ENCODE peak calls at places on chromosome 17, in five cellular contexts. B is SK-N-SH, O is GM12878, U is K562, L is HepG2. M is an unnamed sample.

GRCh38 chr17:40417258-40417608 is 463 bp downstream of the TOP2A start:
- DNase-seq in B (no peak), U (no peak), O (no peak), L (peak; percentile 43), M (no peak)

GRCh38 chr17:76404976-76405563 is 20.7 kb downstream of the SPHK1 start:
- DNase-seq in O (no peak), U (no peak), B (no peak), L (no peak), M (no peak)

GRCh38 chr17:77440571-77440981 is 299.8 kb downstream of the SEC14L1 start:
- DNase-seq in B (no peak), O (no peak), U (no peak), L (no peak), M (no peak)

GRCh38 chr17:869067-869466 is 86.9 kb downstream of the MRM3 start:
- DNase-seq in B (no peak), O (no peak), L (no peak), U (no peak), M (no peak)

GRCh38 chr17:57985675-57985974 is 2.4 kb downstream of the VEZF1 start:
- DNase-seq in L (no peak), O (no peak), B (peak; percentile 48), U (no peak), M (no peak)

GRCh38 chr17:34644941-34645550 is 65.7 kb downstream of the TMEM132E start:
- DNase-seq in O (no peak), B (no peak), L (no peak), U (no peak), M (no peak)

GRCh38 chr17:16122697-16123434 is 92.5 kb downstream of the NCOR1 start:
- DNase-seq in U (no peak), L (no peak), B (no peak), O (no peak), M (no peak)

GRCh38 chr17:34825884-34826283 is 135.4 kb downstream of the CCT6B start:
- DNase-seq in B (no peak), L (no peak), O (no peak), U (no peak), M (no peak)

GRCh38 chr17:60712675-60713074 is 35.0 kb downstream of the BCAS3 start:
- DNase-seq in O (no peak), B (no peak), L (peak; percentile 60), U (no peak), M (no peak)

GRCh38 chr17:2399572-2400473 is 1.0 kb downstream of the MNT start:
- DNase-seq in O (peak; percentile 60), L (peak; percentile 91), U (peak; percentile 67), B (peak; percentile 93), M (peak; percentile 89)

GRCh38 chr17:57612202-57613071 is 132.7 kb downstream of the CCDC182 start:
- DNase-seq in L (peak; percentile 27), B (no peak), U (peak; percentile 24), O (peak; percentile 38), M (no peak)

DNA sequence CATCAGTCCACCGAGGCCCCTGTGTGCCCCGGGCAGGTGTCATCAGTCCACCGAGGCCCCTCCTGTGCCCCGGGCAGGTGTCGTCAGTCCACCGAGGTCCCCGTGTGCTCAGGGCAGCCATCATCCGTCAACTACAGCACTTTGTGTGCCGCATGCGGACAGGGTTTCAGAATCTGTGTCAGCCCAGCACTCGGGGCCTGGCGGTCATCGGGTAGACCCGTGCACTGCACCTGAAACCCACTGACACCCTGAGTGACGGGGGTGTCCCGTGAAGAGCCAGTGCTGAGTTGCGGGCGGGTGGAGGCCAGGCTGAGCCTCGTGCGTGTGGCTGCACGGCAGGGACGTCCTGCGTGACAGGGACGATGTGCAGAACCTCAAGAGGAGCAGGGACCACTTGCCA is 38.4 kb downstream of the BAHCC1 start:
- DNase-seq in O (no peak), B (no peak), L (no peak), U (no peak), M (no peak)
- TF ChIP-seq ZBTB33 in O (no peak), B (no peak), L (no peak), U (no peak), M (no peak)

GRCh38 chr17:42289863-42290165 is 1.5 kb downstream of the STAT5A start:
- DNase-seq in U (peak; percentile 29), L (no peak), B (peak; percentile 16), O (no peak), M (no peak)

GRCh38 chr17:42286411-42287295 is 1.6 kb upstream of the STAT5A start:
- DNase-seq in L (no peak), B (peak; percentile 16), U (peak; percentile 32), O (no peak), M (no peak)

GRCh38 chr17:42287305-42288077 is 807 bp upstream of the STAT5A start:
- DNase-seq in B (peak; percentile 41), O (peak; percentile 40), U (peak; percentile 33), L (no peak), M (no peak)

GRCh38 chr17:42288985-42289862 is 926 bp downstream of the STAT5A start:
- DNase-seq in O (no peak), L (no peak), B (no peak), U (peak; percentile 83), M (no peak)

DNA sequence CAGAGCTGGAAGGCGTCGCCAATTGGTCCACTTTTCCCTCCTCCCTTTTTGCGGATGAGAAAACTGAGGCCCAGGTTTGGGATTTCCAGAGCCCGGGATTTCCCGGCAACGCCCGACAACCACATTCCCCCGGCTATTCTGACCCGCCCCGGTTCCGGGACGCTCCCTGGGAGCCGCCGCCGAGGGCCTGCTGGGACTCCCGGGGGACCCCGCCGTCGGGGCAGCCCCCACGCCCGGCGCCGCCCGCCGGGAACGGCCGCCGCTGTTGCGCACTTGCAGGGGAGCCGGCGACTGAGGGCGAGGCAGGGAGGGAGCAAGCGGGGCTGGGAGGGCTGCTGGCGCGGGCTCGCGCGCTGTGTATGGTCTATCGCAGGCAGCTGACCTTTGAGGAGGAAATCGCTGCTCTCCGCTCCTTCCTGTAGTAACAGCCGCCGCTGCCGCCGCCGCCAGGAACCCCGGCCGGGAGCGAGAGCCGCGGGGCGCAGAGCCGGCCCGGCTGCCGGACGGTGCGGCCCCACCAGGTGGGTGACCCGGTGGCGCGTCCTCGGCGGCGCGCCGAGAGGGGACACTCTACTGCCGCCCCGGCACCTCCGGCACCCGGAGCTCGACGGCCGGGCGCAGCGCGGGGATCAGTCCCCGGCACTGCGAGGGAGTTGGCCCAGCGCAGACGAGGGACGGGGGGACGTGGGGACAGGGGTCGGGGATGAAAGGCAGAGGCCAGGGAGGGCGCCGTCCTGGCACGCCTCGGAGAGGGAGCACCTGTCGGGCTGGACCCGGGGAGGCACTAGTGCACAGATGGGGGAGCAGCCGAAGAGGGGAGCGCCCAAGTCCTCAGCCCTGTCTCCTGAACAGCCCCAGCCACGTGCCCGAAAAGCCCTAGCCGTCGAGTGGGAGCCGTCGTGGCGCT is at the start of gene STAT5A:
- DNase-seq in L (peak; percentile 40), O (no peak), B (peak; percentile 90), U (peak; percentile 68), M (no peak)
- TF ChIP-seq ZBTB33 in L (no peak), O (no peak), B (no peak), U (no peak), M (no peak)

GRCh38 chr17:17738901-17739300 is 57.6 kb downstream of the RAI1 start:
- DNase-seq in B (no peak), L (no peak), U (no peak), O (no peak), M (no peak)

GRCh38 chr17:17741346-17742023 is 60.2 kb downstream of the RAI1 start:
- DNase-seq in U (no peak), L (no peak), B (peak; percentile 72), O (no peak), M (no peak)

GRCh38 chr17:17742133-17742621 is 60.9 kb downstream of the RAI1 start:
- DNase-seq in O (no peak), L (no peak), U (no peak), B (peak; percentile 50), M (no peak)

GRCh38 chr17:17739388-17740066 is 58.3 kb downstream of the RAI1 start:
- DNase-seq in B (peak; percentile 78), L (no peak), U (peak; percentile 77), O (no peak), M (no peak)

GRCh38 chr17:17740627-17741237 is 59.5 kb downstream of the RAI1 start:
- DNase-seq in B (no peak), L (no peak), O (no peak), U (no peak), M (no peak)
- TF ChIP-seq ZBTB33 in B (no peak), L (no peak), O (no peak), U (no peak), M (no peak)

GRCh38 chr17:5422505-5422904 is 2.5 kb downstream of the RPAIN start:
- DNase-seq in U (no peak), O (no peak), B (no peak), L (peak; percentile 9), M (peak; percentile 35)
- TF ChIP-seq ZBTB33 in U (no peak), O (no peak), B (no peak), L (no peak), M (no peak)

GRCh38 chr17:74601944-74602572 is 10.0 kb upstream of the CD300LD start:
- DNase-seq in O (no peak), L (peak; percentile 60), U (peak; percentile 69), B (peak; percentile 68), M (peak; percentile 53)
- TF ChIP-seq ZBTB33 in O (no peak), L (no peak), U (no peak), B (no peak), M (no peak)

GRCh38 chr17:5821813-5822212 is 237.5 kb upstream of the NLRP1 start:
- DNase-seq in L (no peak), O (no peak), B (no peak), U (no peak), M (no peak)
- TF ChIP-seq ZBTB33 in L (no peak), O (no peak), B (no peak), U (no peak), M (no peak)

M was measured in HCT116.